ENCODE peak calls at places on chromosomes 3 and 15, in six cellular contexts. One of them, this sample, is unnamed.

GRCh38 chr3:132543016-132543739 is 53.9 kb upstream of the ACKR4 start:
- DNase-seq in fibroblast of mammary gland: peak
- DNase-seq in AG09309: peak
- DNase-seq in SK-N-SH: no peak
- DNase-seq in stomach: no peak
- DNase-seq in heart right ventricle: no peak
- DNase-seq in this sample: no peak

GRCh38 chr3:177878192-177878591 is 658.0 kb upstream of the KCNMB2 start:
- DNase-seq in stomach: no peak
- DNase-seq in AG09309: no peak
- DNase-seq in heart right ventricle: no peak
- DNase-seq in SK-N-SH: no peak
- DNase-seq in fibroblast of mammary gland: peak
- DNase-seq in this sample: no peak

GRCh38 chr3:140768921-140769320 is 91.1 kb downstream of the TRIM42 start:
- DNase-seq in fibroblast of mammary gland: no peak
- DNase-seq in SK-N-SH: no peak
- DNase-seq in stomach: no peak
- DNase-seq in heart right ventricle: no peak
- DNase-seq in AG09309: no peak
- DNase-seq in this sample: no peak

GRCh38 chr3:4476507-4476906 is 9.4 kb upstream of the SUMF1 start:
- DNase-seq in heart right ventricle: no peak
- DNase-seq in fibroblast of mammary gland: no peak
- DNase-seq in AG09309: no peak
- DNase-seq in stomach: no peak
- DNase-seq in SK-N-SH: no peak
- DNase-seq in this sample: no peak

GRCh38 chr15:36601497-36601932 is 22.1 kb downstream of the CDIN1 start:
- DNase-seq in fibroblast of mammary gland: peak
- DNase-seq in AG09309: peak
- DNase-seq in stomach: no peak
- DNase-seq in SK-N-SH: no peak
- DNase-seq in heart right ventricle: peak
- DNase-seq in this sample: no peak

GRCh38 chr3:36075491-36075890 is 304.8 kb upstream of the STAC start:
- DNase-seq in SK-N-SH: no peak
- DNase-seq in AG09309: peak
- DNase-seq in heart right ventricle: no peak
- DNase-seq in stomach: no peak
- DNase-seq in fibroblast of mammary gland: no peak
- DNase-seq in this sample: no peak

GRCh38 chr15:43208052-43209002 is 12.5 kb downstream of the EPB42 start:
- DNase-seq in SK-N-SH: no peak
- DNase-seq in fibroblast of mammary gland: no peak
- DNase-seq in stomach: no peak
- DNase-seq in AG09309: no peak
- DNase-seq in heart right ventricle: no peak
- DNase-seq in this sample: no peak

GRCh38 chr3:177335728-177336127 is 138.4 kb upstream of the TBL1XR1 start:
- DNase-seq in heart right ventricle: peak
- DNase-seq in fibroblast of mammary gland: peak
- DNase-seq in SK-N-SH: no peak
- DNase-seq in AG09309: no peak
- DNase-seq in stomach: no peak
- DNase-seq in this sample: no peak

GRCh38 chr3:55497250-55497649 is 10.1 kb upstream of the WNT5A start:
- DNase-seq in AG09309: no peak
- DNase-seq in SK-N-SH: no peak
- DNase-seq in fibroblast of mammary gland: no peak
- DNase-seq in stomach: no peak
- DNase-seq in heart right ventricle: no peak
- DNase-seq in this sample: no peak

GRCh38 chr3:184377882-184378445 is at the start of gene THPO:
- DNase-seq in heart right ventricle: no peak
- DNase-seq in fibroblast of mammary gland: no peak
- DNase-seq in AG09309: no peak
- DNase-seq in SK-N-SH: no peak
- DNase-seq in stomach: no peak
- DNase-seq in this sample: no peak

GRCh38 chr15:64216722-64217428 is 54.1 kb upstream of the PPIB start:
- DNase-seq in SK-N-SH: peak
- DNase-seq in fibroblast of mammary gland: peak
- DNase-seq in stomach: no peak
- DNase-seq in AG09309: no peak
- DNase-seq in heart right ventricle: no peak
- DNase-seq in this sample: no peak

GRCh38 chr3:115217678-115218451 is 70.8 kb upstream of the ZBTB20 start:
- DNase-seq in stomach: no peak
- DNase-seq in fibroblast of mammary gland: peak
- DNase-seq in AG09309: peak
- DNase-seq in SK-N-SH: peak
- DNase-seq in heart right ventricle: peak
- DNase-seq in this sample: no peak
- TF ChIP-seq CTCF in stomach: peak
- TF ChIP-seq CTCF in fibroblast of mammary gland: peak
- TF ChIP-seq CTCF in AG09309: peak
- TF ChIP-seq CTCF in SK-N-SH: peak
- TF ChIP-seq CTCF in heart right ventricle: peak
- TF ChIP-seq CTCF in this sample: peak

GRCh38 chr15:91265431-91265940 is 165.4 kb downstream of the SV2B start:
- DNase-seq in AG09309: no peak
- DNase-seq in SK-N-SH: no peak
- DNase-seq in stomach: no peak
- DNase-seq in heart right ventricle: no peak
- DNase-seq in fibroblast of mammary gland: no peak
- DNase-seq in this sample: no peak

GRCh38 chr15:91264651-91265351 is 164.7 kb downstream of the SV2B start:
- DNase-seq in fibroblast of mammary gland: no peak
- DNase-seq in stomach: no peak
- DNase-seq in heart right ventricle: peak
- DNase-seq in AG09309: no peak
- DNase-seq in SK-N-SH: no peak
- DNase-seq in this sample: no peak

GRCh38 chr15:91270747-91271146 is 170.7 kb downstream of the SV2B start:
- DNase-seq in SK-N-SH: no peak
- DNase-seq in heart right ventricle: no peak
- DNase-seq in AG09309: no peak
- DNase-seq in fibroblast of mammary gland: no peak
- DNase-seq in stomach: no peak
- DNase-seq in this sample: no peak

GRCh38 chr15:91271565-91272153 is 171.6 kb downstream of the SV2B start:
- DNase-seq in AG09309: peak
- DNase-seq in SK-N-SH: peak
- DNase-seq in fibroblast of mammary gland: peak
- DNase-seq in heart right ventricle: peak
- DNase-seq in stomach: peak
- DNase-seq in this sample: peak

GRCh38 chr15:91268510-91268909 is 168.5 kb downstream of the SV2B start:
- DNase-seq in stomach: no peak
- DNase-seq in fibroblast of mammary gland: peak
- DNase-seq in AG09309: no peak
- DNase-seq in heart right ventricle: no peak
- DNase-seq in SK-N-SH: peak
- DNase-seq in this sample: no peak
- TF ChIP-seq CTCF in stomach: no peak
- TF ChIP-seq CTCF in fibroblast of mammary gland: peak
- TF ChIP-seq CTCF in AG09309: peak
- TF ChIP-seq CTCF in heart right ventricle: no peak
- TF ChIP-seq CTCF in SK-N-SH: peak
- TF ChIP-seq CTCF in this sample: no peak

GRCh38 chr3:13825317-13825590 is 54.6 kb downstream of the WNT7A start:
- DNase-seq in heart right ventricle: no peak
- DNase-seq in fibroblast of mammary gland: no peak
- DNase-seq in AG09309: no peak
- DNase-seq in stomach: no peak
- DNase-seq in SK-N-SH: no peak
- DNase-seq in this sample: no peak

GRCh38 chr3:13827699-13828098 is 52.2 kb downstream of the WNT7A start:
- DNase-seq in fibroblast of mammary gland: no peak
- DNase-seq in AG09309: no peak
- DNase-seq in heart right ventricle: no peak
- DNase-seq in SK-N-SH: no peak
- DNase-seq in stomach: no peak
- DNase-seq in this sample: no peak

GRCh38 chr3:13825821-13826220 is 54.0 kb downstream of the WNT7A start:
- DNase-seq in AG09309: no peak
- DNase-seq in fibroblast of mammary gland: no peak
- DNase-seq in stomach: no peak
- DNase-seq in heart right ventricle: no peak
- DNase-seq in SK-N-SH: no peak
- DNase-seq in this sample: no peak

GRCh38 chr3:13827256-13827655 is 52.6 kb downstream of the WNT7A start:
- DNase-seq in fibroblast of mammary gland: no peak
- DNase-seq in AG09309: no peak
- DNase-seq in heart right ventricle: no peak
- DNase-seq in SK-N-SH: no peak
- DNase-seq in stomach: no peak
- DNase-seq in this sample: no peak

GRCh38 chr3:13826672-13827071 is 53.2 kb downstream of the WNT7A start:
- DNase-seq in SK-N-SH: no peak
- DNase-seq in stomach: no peak
- DNase-seq in fibroblast of mammary gland: no peak
- DNase-seq in AG09309: no peak
- DNase-seq in heart right ventricle: no peak
- DNase-seq in this sample: no peak
- TF ChIP-seq CTCF in SK-N-SH: no peak
- TF ChIP-seq CTCF in stomach: no peak
- TF ChIP-seq CTCF in fibroblast of mammary gland: no peak
- TF ChIP-seq CTCF in AG09309: no peak
- TF ChIP-seq CTCF in heart right ventricle: no peak
- TF ChIP-seq CTCF in this sample: no peak

GRCh38 chr3:2354702-2355101 is 256.0 kb downstream of the CNTN4 start:
- DNase-seq in AG09309: no peak
- DNase-seq in SK-N-SH: peak
- DNase-seq in fibroblast of mammary gland: peak
- DNase-seq in heart right ventricle: peak
- DNase-seq in stomach: no peak
- DNase-seq in this sample: no peak
- TF ChIP-seq CTCF in AG09309: no peak
- TF ChIP-seq CTCF in SK-N-SH: no peak
- TF ChIP-seq CTCF in fibroblast of mammary gland: no peak
- TF ChIP-seq CTCF in heart right ventricle: no peak
- TF ChIP-seq CTCF in stomach: no peak
- TF ChIP-seq CTCF in this sample: no peak

DNA sequence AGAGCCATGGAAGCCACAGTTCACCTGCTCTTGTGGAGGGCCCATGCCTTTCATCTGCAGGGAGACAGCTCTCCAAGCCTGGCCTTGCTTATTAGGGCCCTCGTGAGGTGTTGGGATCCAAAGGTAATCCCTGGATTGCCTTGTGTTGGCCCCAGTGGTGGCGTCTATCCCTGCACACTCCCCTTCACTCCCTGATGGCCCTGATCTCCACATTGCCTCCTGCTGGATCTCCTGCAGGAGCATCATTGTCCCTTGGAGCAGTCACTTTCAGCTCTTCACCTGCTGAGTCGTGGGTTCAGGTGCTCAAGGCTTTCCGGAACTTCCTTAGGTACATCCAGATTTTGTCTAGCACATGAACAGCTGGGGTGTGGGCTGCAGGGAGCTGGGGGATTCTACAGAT is 7.0 kb downstream of the PPCDC start:
- DNase-seq in SK-N-SH: no peak
- DNase-seq in fibroblast of mammary gland: no peak
- DNase-seq in AG09309: no peak
- DNase-seq in heart right ventricle: no peak
- DNase-seq in stomach: no peak
- DNase-seq in this sample: no peak
- TF ChIP-seq CTCF in SK-N-SH: no peak
- TF ChIP-seq CTCF in fibroblast of mammary gland: peak
- TF ChIP-seq CTCF in AG09309: no peak
- TF ChIP-seq CTCF in heart right ventricle: no peak
- TF ChIP-seq CTCF in stomach: no peak
- TF ChIP-seq CTCF in this sample: no peak

This sample was measured in lung.